ENCODE peak calls at places on chromosome 7, in seven cellular contexts. C is GM12891, L is Peyer's patch, T is breast epithelium, Y is body of pancreas, K is lower leg skin, P is heart left ventricle. N is an unnamed sample.

GRCh38 chr7:23235688-23236280 is 10.8 kb upstream of the GPNMB start:
- DNase-seq in C (no peak), L (no peak), T (peak), Y (no peak), K (peak), P (peak), N (no peak)

GRCh38 chr7:115940462-115941060 is 90.0 kb downstream of the TFEC start:
- DNase-seq in C (no peak), L (no peak), T (no peak), Y (no peak), K (no peak), P (no peak), N (no peak)

GRCh38 chr7:105589221-105590077 is 8.2 kb upstream of the EFCAB10 start:
- DNase-seq in C (no peak), L (no peak), T (no peak), Y (peak), K (peak), P (peak), N (peak)

GRCh38 chr7:33849961-33850559 is 55.3 kb upstream of the BMPER start:
- DNase-seq in C (no peak), L (no peak), T (no peak), Y (no peak), K (no peak), P (no peak), N (no peak)

GRCh38 chr7:96778263-96778662 is 68.6 kb upstream of the SEM1 start:
- DNase-seq in C (no peak), L (no peak), T (no peak), Y (no peak), K (no peak), P (no peak), N (no peak)

GRCh38 chr7:122989041-122989440 is 6.5 kb downstream of the TAS2R16 start:
- DNase-seq in C (no peak), L (no peak), T (no peak), Y (no peak), K (no peak), P (no peak), N (no peak)

GRCh38 chr7:3042861-3043489 is 692 bp downstream of the CARD11 start:
- DNase-seq in C (peak), L (no peak), T (peak), Y (no peak), K (peak), P (no peak), N (no peak)

GRCh38 chr7:44694766-44695165 is 53.9 kb upstream of the ZMIZ2 start:
- DNase-seq in C (no peak), L (no peak), T (no peak), Y (no peak), K (no peak), P (no peak), N (no peak)

GRCh38 chr7:55309040-55309991 is 55.8 kb upstream of the LANCL2 start:
- DNase-seq in C (no peak), L (no peak), T (no peak), Y (no peak), K (no peak), P (no peak), N (no peak)

GRCh38 chr7:33185786-33186185 is 56.4 kb downstream of the BBS9 start:
- DNase-seq in C (peak), L (no peak), T (no peak), Y (no peak), K (no peak), P (no peak), N (peak)

GRCh38 chr7:39700932-39701331 is 77.6 kb downstream of the RALA start:
- DNase-seq in C (no peak), L (no peak), T (no peak), Y (no peak), K (peak), P (peak), N (no peak)

GRCh38 chr7:123992913-123993518 is 39.9 kb downstream of the TMEM229A start:
- DNase-seq in C (no peak), L (no peak), T (no peak), Y (no peak), K (no peak), P (no peak), N (no peak)

GRCh38 chr7:34130558-34131285 is 225.4 kb downstream of the BMPER start:
- DNase-seq in C (no peak), L (no peak), T (no peak), Y (no peak), K (no peak), P (no peak), N (no peak)

GRCh38 chr7:114502454-114503254 is 88.0 kb downstream of the FOXP2 start:
- DNase-seq in C (no peak), L (no peak), T (no peak), Y (no peak), K (no peak), P (no peak), N (no peak)

GRCh38 chr7:151876112-151876898 is 610 bp downstream of the PRKAG2 start:
- DNase-seq in C (peak), L (peak), T (peak), Y (peak), K (peak), P (peak), N (no peak)

GRCh38 chr7:129609666-129610065 is 1.9 kb upstream of the NRF1 start:
- DNase-seq in C (no peak), L (no peak), T (no peak), Y (no peak), K (no peak), P (no peak), N (peak)

GRCh38 chr7:135678612-135679575 is 16.6 kb downstream of the STMP1 start:
- DNase-seq in C (no peak), L (no peak), T (no peak), Y (peak), K (no peak), P (peak), N (no peak)

GRCh38 chr7:94696981-94697670 is 41.2 kb upstream of the SGCE start:
- DNase-seq in C (no peak), L (no peak), T (no peak), Y (peak), K (no peak), P (peak), N (peak)

DNA sequence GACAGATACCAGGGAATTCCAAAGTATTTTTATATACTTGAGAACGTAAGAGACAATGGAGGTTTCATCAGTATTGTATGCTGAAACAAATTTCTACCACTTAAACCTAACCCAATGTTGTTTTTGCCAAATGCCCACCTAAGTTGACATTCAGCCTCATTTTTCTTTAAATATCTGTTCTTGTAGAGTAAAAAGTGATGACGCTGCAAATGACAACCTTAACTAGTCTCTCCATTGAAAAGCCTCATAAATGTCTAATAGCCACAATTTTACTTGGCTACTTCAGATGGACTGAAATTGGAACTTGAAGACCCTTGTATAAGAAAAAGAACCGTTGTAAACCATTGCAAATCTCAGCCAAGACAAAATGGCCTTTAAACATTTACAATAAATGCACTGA is 176.9 kb downstream of the CRPPA start:
- DNase-seq in C (no peak), L (no peak), T (no peak), Y (no peak), K (no peak), P (no peak), N (no peak)
- TF ChIP-seq POLR2A in C (no peak), L (no peak), T (no peak), Y (no peak), K (no peak), P (no peak), N (no peak)

GRCh38 chr7:108569381-108570145 is at the start of the genes DNAJB9 and THAP5:
- DNase-seq in C (peak), L (peak), T (peak), Y (peak), K (peak), P (peak), N (peak)
- TF ChIP-seq POLR2A in C (peak), L (peak), T (peak), Y (peak), K (peak), P (peak), N (peak)

DNA sequence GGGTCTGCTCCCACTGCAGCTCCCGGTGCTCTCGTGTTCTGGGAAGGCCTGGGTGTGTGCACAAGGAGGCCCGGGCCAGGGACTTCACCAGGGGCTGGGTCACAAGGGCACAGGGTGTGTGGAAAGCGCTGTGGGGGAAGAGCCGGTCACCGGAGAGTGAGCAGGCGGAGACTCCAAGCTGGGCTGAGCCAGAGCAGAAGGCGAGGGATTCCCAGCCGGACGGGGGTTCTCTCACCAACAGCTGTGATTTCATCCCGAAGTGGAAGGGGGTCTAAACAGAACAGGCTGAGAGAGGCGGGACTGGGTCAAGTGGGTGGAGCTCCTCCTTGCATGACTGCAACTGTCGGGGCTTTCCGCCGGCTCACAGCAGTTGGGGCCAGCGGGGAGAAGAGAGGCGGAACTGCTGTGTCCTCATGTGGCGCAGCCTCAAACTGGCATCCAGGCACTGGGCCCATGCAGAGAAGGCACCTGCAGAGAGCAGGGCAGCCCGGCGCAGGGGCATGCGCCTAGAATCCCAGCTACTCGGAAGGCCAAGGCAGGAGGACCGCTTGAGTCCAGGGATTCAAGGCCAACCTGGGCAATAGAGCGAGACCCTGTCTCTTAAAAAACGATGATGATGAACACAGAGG is 7.6 kb upstream of the ORAI2 start:
- DNase-seq in C (peak), L (peak), T (no peak), Y (no peak), K (peak), P (peak), N (peak)
- TF ChIP-seq POLR2A in C (peak), L (peak), T (no peak), Y (peak), K (no peak), P (no peak), N (peak)

GRCh38 chr7:27179030-27179429 is 4.9 kb upstream of the HOXA10 start:
- DNase-seq in C (no peak), L (peak), T (no peak), Y (peak), K (peak), P (no peak), N (no peak)

GRCh38 chr7:27181176-27181520 is 3.9 kb downstream of the HOXA11 start:
- DNase-seq in C (no peak), L (peak), T (no peak), Y (peak), K (peak), P (no peak), N (no peak)

GRCh38 chr7:27180431-27181175 is 4.4 kb downstream of the HOXA11 start:
- DNase-seq in C (no peak), L (peak), T (no peak), Y (peak), K (peak), P (no peak), N (no peak)

GRCh38 chr7:27178366-27178765 is 4.2 kb upstream of the HOXA10 start:
- DNase-seq in C (no peak), L (peak), T (no peak), Y (no peak), K (peak), P (no peak), N (no peak)

DNA sequence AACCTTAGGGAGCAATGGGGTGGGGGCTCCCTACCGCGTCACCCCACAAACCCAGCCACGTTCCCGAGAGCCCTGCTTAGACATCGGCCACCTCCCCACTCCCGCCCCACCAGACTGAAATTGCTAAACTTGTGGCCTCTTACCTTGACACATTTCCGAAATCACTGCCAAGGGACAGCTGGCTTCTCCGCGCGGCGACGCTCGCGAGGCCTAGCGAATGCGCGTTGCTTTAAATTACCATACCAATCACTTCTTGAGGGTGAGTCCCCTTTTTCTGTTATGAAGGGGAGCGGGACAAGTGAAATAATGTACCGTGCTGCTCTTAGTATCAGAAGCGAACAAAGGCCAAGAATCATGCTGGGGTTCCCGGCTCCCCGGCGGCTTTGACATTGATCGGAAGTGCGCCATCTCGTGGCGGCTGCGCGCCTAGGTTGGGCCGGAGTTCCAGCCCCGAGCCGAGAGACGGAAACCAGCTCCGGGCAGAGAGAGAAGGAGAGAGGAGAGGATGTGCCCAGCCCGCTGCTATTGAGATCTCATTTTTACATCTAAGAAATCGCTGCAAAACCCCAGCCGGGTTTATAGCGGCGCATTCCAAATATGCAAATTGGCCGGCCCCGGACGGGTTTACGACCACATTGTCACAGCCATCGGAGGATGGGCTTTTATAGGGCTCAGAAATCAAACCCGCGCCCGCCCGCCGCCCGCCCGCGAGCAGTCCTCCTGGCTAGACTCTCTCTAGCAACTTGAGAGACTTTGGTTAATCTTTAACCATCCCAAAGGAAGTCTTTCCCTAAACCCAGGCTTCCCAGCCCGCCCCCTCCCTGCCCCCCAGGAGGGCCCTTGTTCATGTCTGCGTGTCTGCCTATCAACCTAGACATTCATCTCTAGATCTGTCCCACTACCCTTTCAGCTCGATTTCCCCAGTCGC is 5.3 kb downstream of the HOXA11 start:
- DNase-seq in C (no peak), L (peak), T (peak), Y (peak), K (peak), P (no peak), N (peak)
- TF ChIP-seq POLR2A in C (no peak), L (peak), T (no peak), Y (no peak), K (no peak), P (no peak), N (no peak)

DNA sequence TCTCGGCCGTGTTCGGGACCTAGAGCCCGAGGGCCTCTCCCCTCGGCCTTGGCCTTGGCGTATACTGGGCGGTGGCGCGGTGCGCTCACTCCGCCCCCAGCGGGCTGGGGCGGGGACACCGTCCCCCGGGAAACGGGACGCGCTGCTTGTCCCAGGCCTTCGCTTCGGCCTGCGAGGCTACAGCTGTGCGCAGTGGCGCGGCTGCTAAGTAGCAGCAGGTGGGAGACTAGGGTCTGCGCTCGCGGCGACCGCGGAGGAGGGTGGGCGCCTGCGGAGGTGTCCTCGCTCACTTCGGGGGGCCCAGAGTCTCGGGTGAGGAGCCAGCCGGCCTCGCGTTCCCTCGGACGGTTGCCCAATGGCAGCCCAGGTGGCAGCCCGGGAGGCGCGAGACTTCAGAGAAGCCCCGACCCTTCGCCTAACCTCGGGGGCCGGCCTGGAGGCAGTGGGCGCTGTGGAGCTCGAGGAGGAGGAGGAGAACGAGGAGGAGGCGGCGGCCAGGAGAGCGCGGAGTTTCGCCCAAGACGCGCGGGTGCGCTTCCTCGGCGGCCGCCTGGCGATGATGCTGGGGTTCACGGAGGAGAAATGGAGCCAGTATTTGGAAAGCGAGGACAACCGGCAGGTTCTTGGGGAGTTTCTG is at the start of gene DNAH11:
- DNase-seq in C (peak), L (peak), T (no peak), Y (peak), K (no peak), P (peak), N (peak)
- TF ChIP-seq POLR2A in C (no peak), L (no peak), T (no peak), Y (no peak), K (no peak), P (no peak), N (no peak)

DNA sequence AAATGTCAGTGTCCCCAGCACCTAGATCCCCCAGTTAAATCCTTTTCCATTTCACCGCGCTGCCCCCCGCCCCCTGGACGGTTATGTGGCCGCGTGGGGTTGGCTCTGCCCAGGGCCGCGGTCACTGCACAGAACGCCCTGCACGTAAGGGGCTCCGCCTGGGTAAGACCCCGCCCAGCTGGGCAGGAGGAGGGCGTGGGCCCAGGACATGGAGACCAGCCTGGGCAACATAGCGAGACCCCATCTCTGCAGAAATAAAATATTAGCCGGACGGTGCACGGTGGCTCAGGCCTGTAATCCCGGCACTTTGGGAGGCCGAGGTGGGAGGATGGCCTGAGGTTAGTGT is 642 bp upstream of the ZFAND2A start:
- DNase-seq in C (no peak), L (peak), T (no peak), Y (no peak), K (no peak), P (peak), N (peak)
- TF ChIP-seq POLR2A in C (no peak), L (no peak), T (no peak), Y (no peak), K (no peak), P (no peak), N (no peak)

GRCh38 chr7:136950331-136950730 is 81.9 kb downstream of the CHRM2 start:
- DNase-seq in C (no peak), L (no peak), T (no peak), Y (no peak), K (no peak), P (no peak), N (no peak)
- TF ChIP-seq POLR2A in C (no peak), L (no peak), T (no peak), Y (no peak), K (no peak), P (no peak), N (no peak)

GRCh38 chr7:99562114-99562784 is 3.8 kb downstream of the ZNF655 start:
- DNase-seq in C (no peak), L (no peak), T (no peak), Y (no peak), K (no peak), P (no peak), N (peak)
- TF ChIP-seq POLR2A in C (no peak), L (no peak), T (no peak), Y (no peak), K (no peak), P (no peak), N (no peak)

GRCh38 chr7:100428199-100428966 is at the start of gene ZCWPW1:
- DNase-seq in C (peak), L (peak), T (peak), Y (peak), K (peak), P (peak), N (peak)

GRCh38 chr7:100427762-100428198 is 723 bp downstream of the ZCWPW1 start:
- DNase-seq in C (no peak), L (no peak), T (no peak), Y (no peak), K (no peak), P (no peak), N (no peak)

GRCh38 chr7:100430450-100431285 is 1.0 kb downstream of the MEPCE start:
- DNase-seq in C (no peak), L (no peak), T (no peak), Y (peak), K (peak), P (no peak), N (peak)

GRCh38 chr7:100429637-100430449 is at the start of gene MEPCE:
- DNase-seq in C (peak), L (peak), T (peak), Y (peak), K (peak), P (peak), N (peak)

GRCh38 chr7:100428967-100429636 is 529 bp upstream of the MEPCE start:
- DNase-seq in C (peak), L (peak), T (peak), Y (peak), K (peak), P (peak), N (peak)
- TF ChIP-seq POLR2A in C (peak), L (peak), T (peak), Y (no peak), K (peak), P (no peak), N (peak)